ENCODE peak calls at places on chromosomes 16 and 17, in five cellular contexts. H is CD8-positive, alpha-beta memory T cell; V is OCI-LY7; C is upper lobe of right lung; P is IMR-90. Y is an unnamed sample. For H3K9me3, the result is how much of the 10 kb centered on the place peaks cover.

GRCh38 chr16:10266809-10267208 is 84.6 kb upstream of the GRIN2A start:
- DNase-seq in C (no peak), H (no peak), V (no peak), P (no peak), Y (no peak)

GRCh38 chr17:74374786-74375185 is 7.5 kb downstream of the GPR142 start:
- DNase-seq in V (no peak), H (no peak), P (no peak), C (no peak), Y (no peak)

GRCh38 chr16:66948034-66948821 is 12.8 kb upstream of the CES3 start:
- DNase-seq in P (no peak), V (no peak), H (no peak), C (no peak), Y (no peak)

GRCh38 chr17:55609737-55610201 is 98.5 kb upstream of the SMIM36 start:
- DNase-seq in V (no peak), H (no peak), C (no peak), P (peak), Y (no peak)

GRCh38 chr17:64779344-64780095 is 117.4 kb upstream of the SMURF2 start:
- DNase-seq in V (no peak), H (no peak), C (peak), P (no peak), Y (no peak)

GRCh38 chr16:89150090-89150835 is 21.3 kb upstream of the CDH15 start:
- DNase-seq in P (no peak), H (peak), C (peak), V (no peak), Y (no peak)

GRCh38 chr17:46782250-46782953 is 36.1 kb downstream of the WNT3 start:
- DNase-seq in C (peak), V (peak), P (no peak), H (no peak), Y (peak)

GRCh38 chr17:72342582-72343527 is 222.0 kb downstream of the SOX9 start:
- DNase-seq in H (no peak), V (no peak), P (no peak), C (peak), Y (no peak)

GRCh38 chr16:88999457-89000206 is 22.6 kb upstream of the CBFA2T3 start:
- DNase-seq in P (no peak), V (peak), H (no peak), C (no peak), Y (no peak)

GRCh38 chr16:87541882-87542234 is 49.0 kb upstream of the ZCCHC14 start:
- DNase-seq in C (no peak), V (no peak), H (peak), P (no peak), Y (peak)

GRCh38 chr17:61411114-61411943 is 11.7 kb downstream of the TBX2 start:
- DNase-seq in V (peak), C (peak), H (peak), P (peak), Y (peak)

GRCh38 chr17:19592316-19592715 is 56.2 kb upstream of the ALDH3A2 start:
- DNase-seq in H (no peak), P (no peak), V (no peak), C (no peak), Y (no peak)

GRCh38 chr17:62653831-62654829 is 26.7 kb downstream of the MRC2 start:
- DNase-seq in C (peak), V (no peak), P (peak), H (no peak), Y (peak)

GRCh38 chr16:48507346-48507745 is 102.6 kb downstream of the N4BP1 start:
- DNase-seq in C (no peak), P (no peak), V (no peak), H (no peak), Y (no peak)

GRCh38 chr16:56203052-56203451 is 11.8 kb downstream of the GNAO1 start:
- DNase-seq in C (no peak), V (peak), P (peak), H (peak), Y (peak)

GRCh38 chr16:71442041-71442440 is at the start of gene TLE7:
- DNase-seq in H (no peak), P (no peak), C (no peak), V (no peak), Y (no peak)

GRCh38 chr16:71443714-71444113 is 1.9 kb upstream of the TLE7 start:
- DNase-seq in V (no peak), C (no peak), P (no peak), H (no peak), Y (no peak)

GRCh38 chr16:71440669-71441347 is 1.0 kb downstream of the TLE7 start:
- DNase-seq in C (no peak), H (no peak), V (no peak), P (no peak), Y (no peak)

GRCh38 chr16:71439531-71439930 is 2.3 kb downstream of the TLE7 start:
- DNase-seq in H (no peak), V (no peak), P (no peak), C (no peak), Y (no peak)

DNA sequence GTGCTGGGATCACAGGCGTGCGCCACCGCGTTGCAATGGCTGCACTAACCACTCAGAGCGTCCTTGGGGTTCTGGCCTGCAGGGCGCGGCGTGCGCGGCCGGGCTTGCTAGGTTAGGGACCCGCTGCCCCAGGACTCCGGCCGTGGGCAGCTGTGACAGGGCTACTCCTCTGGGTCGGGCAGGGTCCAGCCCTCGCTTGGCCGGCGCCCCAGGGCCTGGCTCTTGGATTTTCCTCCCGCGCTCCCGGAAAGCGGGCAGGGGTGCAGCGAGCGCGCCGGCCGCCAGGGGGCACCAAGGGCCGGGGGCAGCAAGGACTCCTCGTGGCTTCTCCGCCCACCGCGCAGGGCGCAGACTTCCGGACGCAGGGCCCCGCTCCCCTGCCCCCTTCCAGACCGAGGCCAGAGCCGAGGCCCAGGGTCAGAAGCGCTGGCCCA is 489 bp downstream of the TLE7 start:
- DNase-seq in C (no peak), H (no peak), P (no peak), V (no peak), Y (no peak)
- H3K9me3 ChIP-seq in C (under half), H (under half), P (under half), V (under half), Y (under half)

DNA sequence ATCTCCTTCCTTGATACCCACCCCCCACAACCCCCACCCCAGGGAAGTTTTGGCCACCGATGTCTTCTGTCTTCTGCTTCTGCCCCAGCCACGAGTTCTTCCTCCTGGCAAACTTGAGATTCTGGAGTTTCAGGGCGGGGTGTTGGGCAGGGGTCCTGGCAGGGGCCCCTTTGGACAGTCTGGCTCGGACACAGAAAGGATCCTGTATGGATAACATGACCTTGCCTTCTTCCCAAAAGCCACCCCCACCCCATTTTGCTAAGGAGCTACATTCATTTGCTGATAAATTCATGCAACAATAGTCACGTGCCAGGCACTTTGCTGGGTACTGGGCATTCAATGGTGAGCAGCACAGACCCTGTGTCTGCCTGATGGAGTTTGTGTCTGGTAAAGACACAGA is 5.9 kb upstream of the COL1A1 start:
- DNase-seq in P (no peak), V (no peak), C (no peak), H (no peak), Y (no peak)
- H3K9me3 ChIP-seq in P (under half), V (under half), C (under half), H (under half), Y (under half)

GRCh38 chr17:76816590-76817135 is 51.5 kb upstream of the MGAT5B start:
- DNase-seq in V (peak), C (no peak), H (peak), P (peak), Y (peak)
- H3K9me3 ChIP-seq in V (under half), C (under half), H (under half), P (under half), Y (under half)

GRCh38 chr17:27181935-27182334 is 112.0 kb upstream of the WSB1 start:
- DNase-seq in P (no peak), V (no peak), H (no peak), C (no peak), Y (no peak)

GRCh38 chr17:27180322-27180721 is 113.6 kb upstream of the WSB1 start:
- DNase-seq in C (no peak), V (peak), P (no peak), H (no peak), Y (no peak)
- H3K9me3 ChIP-seq in C (under half), V (under half), P (under half), H (under half), Y (under half)

GRCh38 chr16:35744716-35745115 is 2285.3 kb downstream of the TP53TG3F start:
- DNase-seq in H (no peak), V (no peak), P (no peak), C (no peak), Y (peak)

GRCh38 chr16:35746281-35746962 is 2287.0 kb downstream of the TP53TG3F start:
- DNase-seq in H (no peak), V (no peak), C (no peak), P (no peak), Y (no peak)

GRCh38 chr16:35744084-35744483 is 2284.7 kb downstream of the TP53TG3F start:
- DNase-seq in V (no peak), H (no peak), C (no peak), P (no peak), Y (no peak)

GRCh38 chr16:35745821-35746248 is 2286.4 kb downstream of the TP53TG3F start:
- DNase-seq in H (no peak), P (no peak), V (no peak), C (no peak), Y (no peak)

DNA sequence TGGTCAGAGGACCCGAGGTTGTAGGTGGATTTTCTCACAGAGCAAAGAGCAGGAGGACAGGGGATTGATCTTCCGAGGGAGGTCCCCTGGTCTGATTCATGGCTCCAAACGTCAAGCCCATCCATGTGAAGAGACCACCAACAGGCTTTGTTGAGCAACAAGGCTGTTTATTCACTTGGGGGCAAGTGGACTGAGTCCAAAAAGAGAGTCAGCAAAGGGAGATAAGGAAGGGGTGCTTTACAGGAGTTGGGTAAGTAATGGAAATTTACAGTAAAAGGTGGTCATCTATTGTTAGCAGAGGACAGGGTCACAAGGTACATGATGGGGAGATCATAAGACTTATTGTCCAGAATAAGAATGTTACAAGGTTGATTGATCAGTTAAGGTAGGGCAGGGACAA is 2285.8 kb downstream of the TP53TG3F start:
- DNase-seq in P (no peak), V (no peak), C (no peak), H (no peak), Y (no peak)
- H3K9me3 ChIP-seq in P (under half), V (under half), C (under half), H (under half), Y (under half)

GRCh38 chr16:78663690-78664089 is 564.2 kb downstream of the WWOX start:
- DNase-seq in H (no peak), C (no peak), P (no peak), V (no peak), Y (no peak)

GRCh38 chr16:78667675-78668074 is 568.2 kb downstream of the WWOX start:
- DNase-seq in H (no peak), V (no peak), P (no peak), C (no peak), Y (no peak)

GRCh38 chr16:78668393-78668792 is 568.9 kb downstream of the WWOX start:
- DNase-seq in H (no peak), P (no peak), C (no peak), V (no peak), Y (no peak)

GRCh38 chr16:78666318-78666717 is 566.9 kb downstream of the WWOX start:
- DNase-seq in P (no peak), H (no peak), C (no peak), V (no peak), Y (no peak)

GRCh38 chr16:78665373-78665772 is 565.9 kb downstream of the WWOX start:
- DNase-seq in C (no peak), V (no peak), H (no peak), P (no peak), Y (no peak)
- H3K9me3 ChIP-seq in C (under half), V (under half), H (under half), P (under half), Y (under half)

GRCh38 chr17:22470411-22471175 is 778.3 kb downstream of the KCNJ18 start:
- DNase-seq in V (no peak), P (no peak), C (no peak), H (no peak), Y (no peak)
- H3K9me3 ChIP-seq in V (under half), P (under half), C (under half), H (under half), Y (under half)

DNA sequence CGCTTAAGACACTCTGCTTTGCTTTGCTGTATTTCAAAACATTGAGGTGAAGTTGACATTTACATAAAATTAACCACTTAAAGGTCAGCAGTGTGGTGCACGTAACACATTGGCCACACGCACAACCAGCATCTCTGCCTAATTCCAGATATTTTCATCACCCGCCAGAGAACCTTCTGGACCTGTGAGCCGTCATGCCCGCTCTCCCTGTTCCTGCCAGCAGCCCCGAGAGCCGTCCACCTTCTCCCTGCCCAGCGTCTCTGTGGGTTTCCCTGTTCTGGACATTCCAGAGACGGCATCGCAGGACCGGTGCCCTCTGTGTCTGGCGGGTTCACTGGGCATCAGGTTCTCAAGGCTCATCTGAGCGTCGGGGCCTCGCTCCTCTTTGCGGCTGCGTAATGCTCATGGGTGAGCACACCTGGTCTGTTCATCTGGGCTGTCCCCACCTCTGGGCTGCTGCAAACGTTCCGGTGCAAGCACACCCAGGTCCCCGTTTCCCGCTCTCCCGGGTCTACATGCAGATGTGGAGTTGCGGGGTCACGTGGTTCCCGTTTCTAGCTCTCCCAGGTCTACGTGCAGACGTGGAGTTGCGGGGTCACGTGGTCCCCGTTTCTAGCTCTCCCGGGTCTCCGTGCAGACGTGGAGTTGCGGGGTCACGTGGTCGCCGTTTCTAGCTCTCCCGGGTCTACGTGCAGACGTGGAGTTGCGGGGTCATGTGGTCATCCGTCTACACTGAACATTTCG is 48.1 kb upstream of the GNG13 start:
- DNase-seq in H (no peak), C (no peak), V (no peak), P (no peak), Y (no peak)
- H3K9me3 ChIP-seq in H (under half), C (under half), V (under half), P (under half), Y (under half)

GRCh38 chr16:31842864-31843263 is 30.7 kb upstream of the ZNF267 start:
- DNase-seq in H (no peak), C (no peak), P (no peak), V (no peak), Y (no peak)
- H3K9me3 ChIP-seq in H (under half), C (under half), P (under half), V (under half), Y (under half)

DNA sequence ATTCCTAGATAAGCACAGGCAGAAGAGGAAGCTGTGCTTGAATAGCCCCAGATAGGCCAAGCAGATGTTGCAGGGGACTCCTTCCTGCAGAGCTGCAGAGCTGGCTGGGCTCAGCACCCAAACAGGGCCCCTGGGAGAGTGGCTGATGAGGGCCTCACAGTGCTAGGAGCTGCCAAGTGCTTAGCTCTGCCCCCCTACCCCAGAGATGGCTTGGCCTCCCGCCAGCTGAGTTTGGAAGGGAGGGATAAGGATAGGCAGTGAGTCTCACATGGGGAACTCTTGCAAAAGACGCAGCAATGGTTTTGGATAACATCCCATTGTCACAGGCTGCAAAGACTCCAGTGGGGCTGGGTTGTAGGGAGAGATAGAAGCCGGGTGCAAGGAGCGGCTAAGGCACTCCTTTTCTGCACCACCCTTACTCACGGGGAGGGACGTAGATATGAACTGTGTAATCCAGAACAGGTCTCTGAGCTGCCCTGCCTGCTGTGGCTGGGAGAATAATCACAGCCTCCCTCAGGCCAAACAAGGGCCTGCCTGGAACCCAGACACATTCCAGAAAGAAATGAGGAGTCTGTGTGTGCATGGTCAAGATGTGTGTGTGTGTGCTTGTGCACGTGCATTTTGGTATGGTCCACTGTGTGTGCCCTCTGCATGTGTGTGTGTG is 52.9 kb upstream of the MAF start:
- DNase-seq in C (no peak), H (no peak), P (no peak), V (no peak), Y (no peak)
- H3K9me3 ChIP-seq in C (under half), H (under half), P (under half), V (under half), Y (under half)

Y was measured in MG63.